ENCODE peak calls at places on chromosomes 2 and 18, in seven cellular contexts. V is epithelial cell of esophagus; S is NT2/D1; Z is foreskin fibroblast; G is CD4-positive, CD25-positive, alpha-beta regulatory T cell; X is upper lobe of right lung; A is psoas muscle. M is an unnamed sample.

GRCh38 chr2:47076586-47077441 is 78.3 kb downstream of the STPG4 start:
- DNase-seq in A (peak; percentile 59), S (no peak), Z (peak; percentile 96), G (no peak), V (peak; percentile 85), X (peak; percentile 75), M (no peak)

GRCh38 chr18:51164327-51165290 is 32.9 kb downstream of the MEX3C start:
- DNase-seq in G (no peak), Z (no peak), X (no peak), S (peak; percentile 43), V (no peak), A (no peak), M (no peak)

GRCh38 chr2:8514748-8515389 is 167.0 kb upstream of the ID2 start:
- DNase-seq in X (no peak), G (peak; percentile 64), S (no peak), Z (no peak), A (no peak), V (no peak), M (peak; percentile 82)

GRCh38 chr2:79723830-79724229 is 211.0 kb downstream of the CTNNA2 start:
- DNase-seq in A (no peak), V (peak; percentile 2), Z (peak; percentile 39), X (no peak), G (no peak), S (no peak), M (no peak)

GRCh38 chr2:106161938-106162814 is 31.9 kb downstream of the UXS1 start:
- DNase-seq in A (peak; percentile 29), X (peak; percentile 72), Z (peak; percentile 20), V (peak; percentile 84), S (no peak), G (no peak), M (no peak)

GRCh38 chr2:19949071-19949470 is 40.8 kb downstream of the WDR35 start:
- DNase-seq in A (no peak), X (no peak), G (no peak), S (no peak), V (no peak), Z (peak; percentile 61), M (no peak)

GRCh38 chr2:31213063-31213882 is 4.0 kb downstream of the CAPN14 start:
- DNase-seq in A (no peak), V (peak; percentile 62), G (no peak), Z (no peak), S (no peak), X (no peak), M (no peak)

GRCh38 chr2:55134316-55134706 is 84.1 kb upstream of the RTN4 start:
- DNase-seq in V (no peak), S (no peak), Z (no peak), G (peak; percentile 58), A (no peak), X (no peak), M (no peak)

GRCh38 chr2:43605079-43605655 is 9.3 kb upstream of the THADA start:
- DNase-seq in S (no peak), V (peak; percentile 64), G (peak; percentile 45), A (no peak), X (no peak), Z (peak; percentile 78), M (no peak)

GRCh38 chr18:63154350-63155152 is 165.0 kb downstream of the BCL2 start:
- DNase-seq in V (no peak), G (no peak), X (no peak), S (no peak), A (no peak), Z (no peak), M (no peak)
- H3K4me3 ChIP-seq in V (no peak overlapping the region), G (peak overlapping the region; percentile 86), X (no peak overlapping the region), S (no peak overlapping the region), A (peak overlapping the region; percentile 54), Z (no peak overlapping the region), M (peak overlapping the region; percentile 44)

GRCh38 chr2:188975497-188976102 is 1.4 kb downstream of the COL3A1 start:
- DNase-seq in X (no peak), A (no peak), S (no peak), G (no peak), V (no peak), Z (peak; percentile 94), M (no peak)

GRCh38 chr2:188979730-188980123 is 5.6 kb downstream of the COL3A1 start:
- DNase-seq in X (no peak), A (no peak), G (no peak), S (no peak), V (no peak), Z (no peak), M (no peak)

GRCh38 chr2:188976545-188977268 is 2.5 kb downstream of the COL3A1 start:
- DNase-seq in Z (peak; percentile 77), X (no peak), G (no peak), S (no peak), A (no peak), V (peak; percentile 45), M (no peak)

GRCh38 chr2:188978291-188979081 is 4.3 kb downstream of the COL3A1 start:
- DNase-seq in Z (peak; percentile 83), X (no peak), A (no peak), S (no peak), G (peak; percentile 9), V (peak; percentile 28), M (peak; percentile 5)

DNA sequence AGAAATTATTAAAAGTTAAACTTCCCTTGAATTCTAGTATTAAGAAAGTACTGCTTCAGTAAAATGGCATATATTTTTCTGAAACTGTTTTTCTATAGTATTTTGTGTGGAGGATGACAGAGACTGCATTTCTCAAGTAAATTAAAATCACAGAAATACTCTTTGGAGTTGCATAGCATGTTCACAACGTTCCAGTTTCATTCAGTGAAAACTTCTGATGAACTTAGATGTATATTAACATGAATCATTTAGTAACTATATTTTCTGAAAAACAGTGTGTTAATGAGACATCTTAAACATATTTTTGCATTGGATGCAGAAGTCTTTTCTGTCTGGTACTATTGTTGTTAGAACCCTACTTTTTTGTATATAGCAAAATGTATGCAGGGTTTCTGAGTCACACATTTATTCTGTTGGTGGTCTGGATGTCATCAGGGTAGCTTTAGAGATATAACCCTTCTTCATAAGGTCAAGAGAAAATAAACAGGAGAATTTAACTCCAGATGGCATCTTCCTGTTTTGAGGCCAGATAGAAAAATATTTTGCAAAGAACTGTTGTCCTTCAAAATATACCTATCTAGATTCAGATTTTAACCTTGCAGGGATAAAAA is 5.1 kb downstream of the COL3A1 start:
- DNase-seq in A (no peak), Z (peak; percentile 24), V (no peak), X (no peak), G (no peak), S (no peak), M (no peak)
- H3K4me3 ChIP-seq in A (peak overlapping the region; percentile 52), Z (peak overlapping the region; percentile 63), V (no peak overlapping the region), X (peak overlapping the region; percentile 51), G (no peak overlapping the region), S (no peak overlapping the region), M (no peak overlapping the region)

DNA sequence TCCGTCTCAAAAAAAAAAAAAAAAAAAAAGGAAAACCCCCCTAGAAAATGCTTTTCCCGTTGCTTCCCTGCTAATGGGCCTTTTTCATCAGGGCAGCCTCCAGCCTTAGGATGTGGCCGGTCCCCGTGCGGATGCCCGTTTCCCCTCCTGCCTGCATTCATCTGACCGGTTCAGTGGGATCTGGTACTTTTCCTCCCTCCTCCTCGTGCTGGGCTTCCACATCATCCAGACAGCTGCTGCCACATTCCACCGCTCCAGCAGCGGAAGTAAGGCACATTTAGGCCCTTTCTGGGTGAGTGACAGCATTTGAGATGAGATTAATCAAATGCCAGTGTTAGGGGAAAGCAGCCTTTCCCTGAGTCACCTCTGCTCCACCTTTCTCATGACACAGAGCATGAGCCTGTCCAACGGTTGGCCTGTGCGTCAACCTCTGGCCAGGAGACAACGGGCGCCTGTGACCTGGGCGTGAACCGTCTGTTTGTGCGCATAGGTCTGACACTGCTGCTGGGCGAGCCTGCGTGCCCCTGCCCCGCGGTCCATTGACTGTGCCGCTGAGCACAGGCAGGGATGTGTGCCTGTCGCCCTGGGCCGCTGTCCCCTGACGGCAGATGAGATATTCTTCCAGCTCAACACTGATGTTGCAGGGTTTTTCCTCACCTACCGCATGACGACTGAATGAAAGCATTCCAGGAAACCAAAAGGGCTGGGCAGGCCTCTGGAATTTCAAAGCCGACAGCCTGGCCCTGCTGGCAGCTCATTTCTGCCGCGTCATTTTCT is 174.0 kb downstream of the TGIF1 start:
- DNase-seq in G (no peak), X (peak; percentile 80), Z (peak; percentile 95), A (peak; percentile 82), S (no peak), V (peak; percentile 96), M (no peak)
- H3K4me3 ChIP-seq in G (no peak overlapping the region), X (no peak overlapping the region), Z (peak overlapping the region; percentile 15), A (peak overlapping the region; percentile 33), S (peak overlapping the region; percentile 13), V (no peak overlapping the region), M (no peak overlapping the region)

DNA sequence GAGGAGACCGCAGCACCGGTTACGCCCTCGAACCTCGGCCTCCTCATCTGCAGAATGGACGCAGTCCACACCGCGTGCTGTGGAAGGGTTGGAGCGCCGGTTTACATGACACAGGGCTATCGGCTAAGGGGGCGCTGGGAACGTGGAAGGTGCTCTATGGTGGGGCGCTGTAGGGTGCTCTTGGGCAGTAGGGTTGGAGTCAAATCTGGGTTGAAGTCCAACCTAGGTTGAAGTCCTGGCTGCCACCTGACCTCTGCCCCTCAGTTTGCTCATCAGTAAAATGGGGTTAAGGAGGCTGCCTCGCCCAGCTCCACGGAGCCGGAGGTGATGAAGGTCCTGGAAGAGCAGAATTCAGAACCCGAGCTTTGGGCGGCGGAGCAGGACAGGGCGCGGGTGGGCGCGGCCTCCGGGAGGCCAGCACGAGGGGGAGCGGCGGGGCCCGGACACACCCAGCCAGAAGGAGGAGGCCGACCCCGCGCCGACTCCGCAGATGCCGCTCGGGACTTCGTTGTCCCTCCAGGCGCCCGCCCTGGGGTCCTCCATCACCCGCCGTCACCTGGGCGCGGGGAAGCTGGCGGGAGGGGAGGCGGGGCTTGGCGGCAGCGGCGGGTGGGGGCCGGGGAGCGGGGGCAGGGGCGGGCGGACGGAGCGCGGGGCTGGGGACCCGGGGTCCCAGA is 561 bp upstream of the GAREM2 start:
- DNase-seq in X (no peak), V (no peak), G (no peak), Z (no peak), A (no peak), S (no peak), M (no peak)
- H3K4me3 ChIP-seq in X (peak overlapping the region; percentile 25), V (no peak overlapping the region), G (no peak overlapping the region), Z (peak overlapping the region; percentile 19), A (peak overlapping the region; percentile 52), S (peak overlapping the region; percentile 12), M (no peak overlapping the region)

GRCh38 chr2:202133556-202134245 is 60.6 kb downstream of the KIAA2012 start:
- DNase-seq in G (no peak), X (no peak), V (no peak), Z (peak; percentile 42), A (no peak), S (no peak), M (no peak)
- H3K4me3 ChIP-seq in G (no peak overlapping the region), X (no peak overlapping the region), V (no peak overlapping the region), Z (no peak overlapping the region), A (no peak overlapping the region), S (no peak overlapping the region), M (no peak overlapping the region)

DNA sequence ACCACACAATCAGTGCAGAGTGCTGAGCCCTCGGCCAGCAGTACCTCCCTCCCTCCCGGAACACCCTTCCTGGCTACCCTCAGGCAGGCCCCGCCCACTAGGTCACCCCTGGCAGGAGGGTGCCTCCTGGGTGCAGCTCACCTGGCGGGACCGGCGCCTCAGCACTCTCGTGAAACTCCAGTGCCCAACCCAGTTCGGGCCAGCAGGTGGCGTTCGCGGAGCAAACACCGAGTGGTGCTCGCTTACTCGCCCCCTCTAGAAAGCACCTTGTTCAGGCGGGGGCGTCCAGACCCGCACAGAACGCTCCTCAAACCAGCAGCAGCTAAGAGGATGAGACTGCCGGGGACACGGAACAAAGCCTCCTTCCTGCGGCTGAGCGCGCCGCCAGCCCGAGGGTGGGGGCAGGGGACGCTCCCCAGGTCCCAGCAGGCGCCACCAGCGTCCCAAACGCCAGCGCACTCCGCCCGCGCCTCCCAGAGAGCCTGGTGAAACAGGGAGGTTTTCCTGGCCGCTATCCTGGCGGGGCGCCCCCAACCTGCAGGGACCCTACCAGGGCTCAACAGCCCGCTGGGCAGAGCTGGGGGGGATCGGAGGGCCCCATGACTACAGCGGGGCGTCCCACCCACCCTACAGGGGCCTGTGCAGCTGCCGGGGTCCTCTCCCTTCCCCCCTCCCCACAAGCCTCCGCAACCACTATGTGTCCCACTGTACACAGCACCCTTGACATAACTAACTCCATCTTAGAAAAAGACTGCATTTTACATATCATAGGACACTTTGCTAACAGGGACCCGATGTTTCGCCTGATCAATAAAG is 44.7 kb downstream of the MRPS5 start:
- DNase-seq in S (peak; percentile 52), V (peak; percentile 76), Z (peak; percentile 79), X (peak; percentile 96), G (peak; percentile 97), A (peak; percentile 66), M (no peak)
- H3K4me3 ChIP-seq in S (peak overlapping the region; percentile 38), V (peak overlapping the region; percentile 49), Z (peak overlapping the region; percentile 47), X (peak overlapping the region; percentile 36), G (no peak overlapping the region), A (peak overlapping the region; percentile 68), M (peak overlapping the region; percentile 48)

M was measured in GM12864.